ENCODE peak calls at places on chromosome 9, in six cellular contexts. M, Z, O, R, H and U are unnamed samples.

GRCh38 chr9:35110327-35110758 is 5.3 kb downstream of the ATOSB start:
- DNase-seq in H (no peak), Z (peak), O (no peak), R (no peak), M (peak), U (peak)

GRCh38 chr9:92393686-92394085 is 10.7 kb downstream of the OGN start:
- DNase-seq in Z (peak), M (no peak), H (no peak), R (no peak), O (no peak), U (no peak)

GRCh38 chr9:94817291-94818195 is 91.0 kb downstream of the AOPEP start:
- DNase-seq in R (no peak), Z (no peak), O (no peak), H (no peak), M (no peak), U (no peak)

GRCh38 chr9:8579661-8580060 is 780.1 kb upstream of the DMAC1 start:
- DNase-seq in Z (no peak), O (no peak), H (no peak), R (no peak), M (no peak), U (no peak)

GRCh38 chr9:71968541-71969090 is 57.2 kb downstream of the C9orf85 start:
- DNase-seq in M (no peak), R (no peak), Z (no peak), H (no peak), O (no peak), U (no peak)

GRCh38 chr9:134719331-134719730 is 77.7 kb downstream of the COL5A1 start:
- DNase-seq in M (no peak), O (no peak), H (no peak), R (no peak), Z (no peak), U (no peak)

GRCh38 chr9:69745716-69746538 is 13.9 kb downstream of the PTAR1 start:
- DNase-seq in R (no peak), M (peak), O (no peak), Z (peak), H (peak), U (peak)

GRCh38 chr9:91037511-91038482 is 236.2 kb downstream of the SYK start:
- DNase-seq in Z (peak), O (no peak), R (no peak), H (peak), M (peak), U (peak)

GRCh38 chr9:124776952-124777645 is at the start of gene OLFML2A:
- DNase-seq in H (no peak), M (peak), O (no peak), R (peak), Z (no peak), U (peak)

GRCh38 chr9:17082343-17082742 is 52.5 kb upstream of the CNTLN start:
- DNase-seq in Z (peak), R (no peak), H (no peak), O (no peak), M (peak), U (no peak)

GRCh38 chr9:91179237-91180138 is 182.2 kb downstream of the AUH start:
- DNase-seq in M (no peak), H (no peak), R (no peak), Z (no peak), O (no peak), U (no peak)

GRCh38 chr9:86589273-86589672 is 235.1 kb upstream of the TUT7 start:
- DNase-seq in O (no peak), M (peak), H (no peak), Z (no peak), R (peak), U (no peak)

GRCh38 chr9:76403352-76403751 is 9.1 kb upstream of the RFK start:
- DNase-seq in O (peak), Z (peak), R (no peak), M (peak), H (peak), U (peak)

GRCh38 chr9:33106827-33107621 is 30.6 kb upstream of the SMU1 start:
- DNase-seq in O (no peak), R (no peak), H (no peak), M (no peak), Z (peak), U (no peak)

GRCh38 chr9:99269429-99269828 is 47.3 kb downstream of the SEC61B start:
- DNase-seq in M (no peak), H (no peak), Z (peak), R (no peak), O (no peak), U (no peak)

GRCh38 chr9:110125763-110126351 is 82.1 kb downstream of the C9orf152 start:
- DNase-seq in H (no peak), Z (no peak), M (no peak), R (no peak), O (no peak), U (peak)

GRCh38 chr9:134570151-134570621 is 71.4 kb upstream of the COL5A1 start:
- DNase-seq in O (no peak), Z (no peak), H (no peak), R (no peak), M (no peak), U (peak)

GRCh38 chr9:107738789-107739188 is 249.2 kb upstream of the KLF4 start:
- DNase-seq in M (no peak), R (no peak), Z (no peak), H (no peak), O (no peak), U (no peak)

GRCh38 chr9:131676431-131676972 is 63.4 kb downstream of the RAPGEF1 start:
- DNase-seq in O (peak), H (no peak), R (no peak), M (no peak), Z (no peak), U (no peak)

GRCh38 chr9:109401169-109401989 is 80.5 kb upstream of the EPB41L4B start:
- DNase-seq in Z (peak), O (no peak), M (peak), R (peak), H (peak), U (peak)

GRCh38 chr9:83167126-83167525 is 104.2 kb upstream of the RASEF start:
- DNase-seq in Z (no peak), H (no peak), R (no peak), O (no peak), M (no peak), U (no peak)

GRCh38 chr9:135068776-135069415 is 18.6 kb upstream of the OLFM1 start:
- DNase-seq in H (no peak), O (no peak), Z (no peak), M (no peak), R (no peak), U (no peak)

GRCh38 chr9:68507796-68508145 is 32.9 kb downstream of the TMEM252 start:
- DNase-seq in R (no peak), M (no peak), H (no peak), O (no peak), Z (no peak), U (no peak)

GRCh38 chr9:83714316-83714715 is 6.6 kb upstream of the UBQLN1 start:
- DNase-seq in H (no peak), M (no peak), R (peak), O (no peak), Z (peak), U (peak)

GRCh38 chr9:89750117-89750551 is 145.3 kb downstream of the GADD45G start:
- DNase-seq in H (no peak), M (no peak), R (no peak), Z (no peak), O (no peak), U (peak)

GRCh38 chr9:72396247-72397091 is 31.5 kb upstream of the ZFAND5 start:
- DNase-seq in R (no peak), H (peak), Z (peak), M (peak), O (no peak), U (peak)

GRCh38 chr9:101376117-101376866 is 8.5 kb downstream of the BAAT start:
- DNase-seq in O (no peak), Z (no peak), M (peak), R (no peak), H (no peak), U (no peak)

GRCh38 chr9:131669234-131670172 is 70.4 kb downstream of the RAPGEF1 start:
- DNase-seq in H (no peak), R (no peak), O (no peak), Z (no peak), M (no peak), U (no peak)

GRCh38 chr9:93697352-93698139 is 121.2 kb downstream of the PHF2 start:
- DNase-seq in H (no peak), M (no peak), O (no peak), R (peak), Z (no peak), U (no peak)

GRCh38 chr9:125233678-125234077 is 7.5 kb downstream of the HSPA5 start:
- DNase-seq in Z (peak), R (no peak), O (no peak), H (no peak), M (peak), U (peak)

GRCh38 chr9:116020801-116021200 is 132.8 kb upstream of the PAPPA start:
- DNase-seq in H (no peak), Z (no peak), M (peak), R (no peak), O (no peak), U (no peak)

GRCh38 chr9:112331676-112331955 is 1.8 kb downstream of the PTBP3 start:
- DNase-seq in R (no peak), O (no peak), Z (peak), M (no peak), H (no peak), U (no peak)
- TF ChIP-seq MYC in R (no peak), O (no peak), Z (no peak), M (no peak), H (no peak), U (no peak)

DNA sequence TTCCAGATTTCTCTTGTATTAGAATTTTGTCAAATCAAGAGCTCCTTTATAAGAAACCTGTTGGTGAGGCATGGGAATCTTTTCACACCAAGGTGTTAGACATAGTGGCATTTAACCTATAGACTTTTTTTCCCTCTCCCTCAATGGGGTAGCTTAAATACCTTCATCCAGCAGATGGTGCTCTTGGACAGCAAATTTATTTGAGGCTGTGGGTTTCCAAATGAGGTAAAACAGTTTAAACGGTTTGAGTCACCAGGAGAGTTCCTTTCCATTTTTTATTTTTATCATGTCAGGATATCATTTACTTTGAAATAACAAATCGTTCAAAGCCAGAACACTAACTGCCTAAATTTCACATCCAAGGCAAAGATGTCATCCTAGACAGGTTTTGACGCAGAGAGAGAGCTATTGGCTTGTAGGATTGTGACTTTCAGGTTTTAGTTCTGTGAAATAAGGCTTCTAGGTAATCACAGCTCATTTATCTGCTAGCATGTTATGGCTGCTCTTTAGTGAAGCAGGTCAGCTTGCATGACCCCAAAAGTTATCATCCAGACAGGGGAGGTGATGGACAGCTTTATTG is 69.7 kb downstream of the KDM4C start:
- DNase-seq in O (peak), Z (peak), R (peak), M (peak), H (peak), U (peak)
- TF ChIP-seq MYC in O (no peak), Z (no peak), R (no peak), M (no peak), H (no peak), U (peak)

GRCh38 chr9:114900937-114901802 is 29.2 kb downstream of the TNFSF8 start:
- DNase-seq in Z (peak), O (no peak), H (no peak), R (no peak), M (no peak), U (no peak)
- TF ChIP-seq MYC in Z (no peak), O (no peak), H (no peak), R (no peak), M (no peak), U (no peak)

GRCh38 chr9:87725900-87726709 is at the start of gene CTSL:
- DNase-seq in H (peak), O (no peak), Z (peak), R (peak), M (peak), U (peak)

GRCh38 chr9:87722393-87722792 is 3.5 kb upstream of the CTSL start:
- DNase-seq in H (no peak), Z (no peak), M (no peak), R (no peak), O (no peak), U (peak)

GRCh38 chr9:87725356-87725899 is 491 bp upstream of the CTSL start:
- DNase-seq in R (peak), M (peak), Z (no peak), H (no peak), O (no peak), U (no peak)
- TF ChIP-seq MYC in R (no peak), M (no peak), Z (no peak), H (no peak), O (no peak), U (no peak)

GRCh38 chr9:129897263-129897662 is 62.0 kb downstream of the USP20 start:
- DNase-seq in O (no peak), R (no peak), M (no peak), Z (no peak), H (no peak), U (no peak)

GRCh38 chr9:129898205-129898604 is 62.9 kb downstream of the USP20 start:
- DNase-seq in H (no peak), R (peak), M (peak), O (no peak), Z (peak), U (no peak)

GRCh38 chr9:129895376-129896268 is 60.4 kb downstream of the USP20 start:
- DNase-seq in Z (no peak), O (no peak), H (no peak), M (no peak), R (no peak), U (no peak)

GRCh38 chr9:129891519-129891918 is 56.3 kb downstream of the USP20 start:
- DNase-seq in Z (no peak), H (no peak), O (no peak), M (no peak), R (no peak), U (no peak)

GRCh38 chr9:129894106-129894823 is 59.0 kb downstream of the USP20 start:
- DNase-seq in M (no peak), R (no peak), O (peak), H (no peak), Z (no peak), U (no peak)
- TF ChIP-seq MYC in M (no peak), R (no peak), O (no peak), H (no peak), Z (no peak), U (no peak)

GRCh38 chr9:104866186-104866585 is 61.8 kb downstream of the ABCA1 start:
- DNase-seq in O (no peak), R (no peak), H (no peak), M (no peak), Z (no peak), U (no peak)
- TF ChIP-seq MYC in O (no peak), R (no peak), H (no peak), M (no peak), Z (no peak), U (no peak)

GRCh38 chr9:18675345-18675744 is 201.4 kb downstream of the ADAMTSL1 start:
- DNase-seq in Z (peak), H (no peak), M (no peak), R (no peak), O (no peak), U (no peak)
- TF ChIP-seq MYC in Z (no peak), H (no peak), M (no peak), R (no peak), O (no peak), U (no peak)

DNA sequence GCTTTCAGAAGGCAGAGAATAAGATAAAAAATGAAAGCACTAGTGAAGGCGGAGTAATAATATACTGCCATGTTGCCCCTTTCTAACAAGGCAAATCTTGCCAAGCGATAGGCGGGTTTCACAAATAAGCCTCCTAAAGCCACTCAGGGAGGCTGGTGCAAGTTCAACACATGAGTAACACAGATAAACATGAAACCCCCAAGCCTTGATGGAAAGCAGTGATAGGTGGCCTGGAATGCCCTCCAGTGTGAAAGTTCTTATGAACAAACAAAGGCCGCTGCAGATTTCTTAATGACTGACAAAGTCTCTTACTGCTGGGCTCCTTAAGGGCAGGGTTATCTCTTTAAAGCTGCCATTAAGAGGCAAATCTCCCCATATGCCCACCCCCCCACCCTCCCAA is 154.7 kb downstream of the ZDHHC21 start:
- DNase-seq in H (no peak), Z (no peak), O (no peak), R (no peak), M (no peak), U (no peak)
- TF ChIP-seq MYC in H (no peak), Z (no peak), O (no peak), R (no peak), M (no peak), U (no peak)